ENCODE peak calls at places on chromosomes 16 and 17, in five cellular contexts. E is left ventricle myocardium inferior; F is fibroblast of mammary gland; C is astrocyte of the hippocampus; Q is activated CD4-positive, alpha-beta T cell treated with anti-CD3 and anti-CD28 coated beads for 24 hours. Y is an unnamed sample.

GRCh38 chr17:82924812-82925211 is 85.0 kb upstream of the ZNF750 start:
- DNase-seq in E (no peak), F (no peak), C (peak; percentile 43), Q (no peak), Y (no peak)

GRCh38 chr17:69501591-69502468 is 87.3 kb downstream of the MAP2K6 start:
- DNase-seq in E (no peak), F (peak; percentile 77), C (peak; percentile 66), Q (no peak), Y (no peak)

GRCh38 chr17:3510090-3510489 is 34.3 kb downstream of the ASPA start:
- DNase-seq in E (no peak), F (no peak), C (no peak), Q (no peak), Y (no peak)

GRCh38 chr16:12082207-12082606 is 105.7 kb downstream of the SNX29 start:
- DNase-seq in E (no peak), F (no peak), C (no peak), Q (no peak), Y (no peak)

GRCh38 chr16:87163637-87164036 is 153.6 kb downstream of the C16orf95 start:
- DNase-seq in E (no peak), F (no peak), C (no peak), Q (no peak), Y (no peak)

GRCh38 chr16:51685498-51685897 is 534.4 kb upstream of the SALL1 start:
- DNase-seq in E (no peak), F (no peak), C (no peak), Q (no peak), Y (no peak)

GRCh38 chr16:27181020-27181419 is 22.3 kb upstream of the KDM8 start:
- DNase-seq in E (no peak), F (no peak), C (no peak), Q (no peak), Y (no peak)

GRCh38 chr16:73060948-73061495 is 13.1 kb upstream of the ZFHX3 start:
- DNase-seq in E (no peak), F (no peak), C (peak; percentile 11), Q (no peak), Y (no peak)

GRCh38 chr17:2883544-2884203 is 87.4 kb downstream of the RAP1GAP2 start:
- DNase-seq in E (peak; percentile 38), F (peak; percentile 76), C (peak; percentile 81), Q (no peak), Y (no peak)

GRCh38 chr16:68386628-68387027 is 61.7 kb downstream of the SMPD3 start:
- DNase-seq in E (no peak), F (no peak), C (no peak), Q (no peak), Y (no peak)

GRCh38 chr16:64846966-64847365 is 274.9 kb downstream of the CDH11 start:
- DNase-seq in E (no peak), F (no peak), C (no peak), Q (no peak), Y (no peak)

GRCh38 chr16:28202147-28202746 is 9.5 kb downstream of the XPO6 start:
- DNase-seq in E (no peak), F (no peak), C (no peak), Q (no peak), Y (no peak)

GRCh38 chr17:51638909-51639308 is 378.6 kb downstream of the UTP18 start:
- DNase-seq in E (no peak), F (no peak), C (peak; percentile 86), Q (no peak), Y (no peak)

GRCh38 chr16:57616871-57617270 is 11.6 kb upstream of the ADGRG1 start:
- DNase-seq in E (no peak), F (no peak), C (no peak), Q (no peak), Y (no peak)

GRCh38 chr17:73091770-73092517 is 544 bp downstream of the SLC39A11 start:
- DNase-seq in E (peak; percentile 22), F (no peak), C (peak; percentile 32), Q (no peak), Y (no peak)

GRCh38 chr17:27539152-27539551 is 82.9 kb downstream of the KSR1 start:
- DNase-seq in E (no peak), F (no peak), C (no peak), Q (no peak), Y (no peak)